ENCODE peak calls at places on chromosomes 7 and 10, in five cellular contexts. E is T-cell, B is mesenteric fat pad, G is G401, U is neural progenitor cell. P is an unnamed sample.

GRCh38 chr10:101995451-101996063 is 60.4 kb downstream of the ARMH3 start:
- DNase-seq in B (no peak), U (no peak), E (no peak), G (no peak), P (no peak)

GRCh38 chr10:61669161-61669755 is 6.5 kb downstream of the CABCOCO1 start:
- DNase-seq in E (no peak), U (no peak), G (no peak), B (no peak), P (no peak)

GRCh38 chr10:98852686-98853085 is 383.0 kb downstream of the HPSE2 start:
- DNase-seq in B (no peak), U (no peak), E (no peak), G (no peak), P (no peak)

GRCh38 chr7:73668103-73668937 is 689 bp downstream of the VPS37D start:
- DNase-seq in E (no peak), U (peak), B (no peak), G (peak), P (no peak)

GRCh38 chr7:47846117-47846836 is 102.0 kb downstream of the PKD1L1 start:
- DNase-seq in G (no peak), E (no peak), B (peak), U (no peak), P (no peak)

GRCh38 chr10:623477-624311 is 65.8 kb downstream of the DIP2C start:
- DNase-seq in G (no peak), B (no peak), E (no peak), U (no peak), P (no peak)

GRCh38 chr10:132714096-132714721 is 71.7 kb downstream of the NKX6-2 start:
- DNase-seq in U (peak), E (no peak), B (peak), G (no peak), P (peak)

GRCh38 chr10:62795093-62795492 is 9.4 kb upstream of the ADO start:
- DNase-seq in B (no peak), G (no peak), U (no peak), E (no peak), P (no peak)

GRCh38 chr7:55432937-55433784 is 68.0 kb downstream of the LANCL2 start:
- DNase-seq in U (peak), G (peak), E (no peak), B (no peak), P (no peak)

GRCh38 chr7:139644191-139644590 is 120.7 kb downstream of the CLEC2L start:
- DNase-seq in B (no peak), U (no peak), E (no peak), G (no peak), P (no peak)

GRCh38 chr10:25761937-25762336 is 172.1 kb upstream of the MYO3A start:
- DNase-seq in B (no peak), E (no peak), U (no peak), G (no peak), P (no peak)

GRCh38 chr7:36404639-36405408 is 15.2 kb downstream of the ANLN start:
- DNase-seq in E (no peak), B (no peak), U (no peak), G (no peak), P (no peak)

GRCh38 chr7:22611758-22612079 is 111.7 kb upstream of the STEAP1B start:
- DNase-seq in E (no peak), G (no peak), B (no peak), U (no peak), P (no peak)

GRCh38 chr7:38478404-38478803 is 152.8 kb downstream of the AMPH start:
- DNase-seq in U (no peak), B (no peak), E (no peak), G (no peak), P (no peak)

GRCh38 chr7:80635533-80635932 is 2.9 kb upstream of the CD36 start:
- DNase-seq in G (no peak), E (no peak), U (no peak), B (no peak), P (no peak)

GRCh38 chr10:44054046-44054445 is 330.9 kb downstream of the CXCL12 start:
- DNase-seq in B (no peak), U (no peak), E (no peak), G (no peak), P (no peak)

GRCh38 chr10:101330236-101331225 is 23.4 kb upstream of the BTRC start:
- DNase-seq in E (no peak), U (no peak), B (peak), G (no peak), P (no peak)

GRCh38 chr7:106767498-106768323 is 97.4 kb upstream of the PIK3CG start:
- DNase-seq in E (no peak), B (no peak), G (no peak), U (no peak), P (no peak)

GRCh38 chr10:2733278-2733963 is 333.9 kb upstream of the PFKP start:
- DNase-seq in B (no peak), G (no peak), E (no peak), U (no peak), P (no peak)

GRCh38 chr7:157907998-157908782 is 571.4 kb downstream of the DNAJB6 start:
- DNase-seq in G (no peak), U (no peak), E (no peak), B (peak), P (no peak)

GRCh38 chr7:151539055-151539714 is 19.5 kb upstream of the RHEB start:
- DNase-seq in E (no peak), U (peak), G (peak), B (no peak), P (no peak)

P was measured in WTC11.